ENCODE peak calls at places on chromosomes 13 and 19, in seven cellular contexts. M, I, N, W, R, U and G are unnamed samples.

GRCh38 chr19:4088065-4088679 is 21.5 kb upstream of the ZBTB7A start:
- DNase-seq in M (no peak), I (no peak), N (no peak), W (no peak), R (no peak), U (no peak), G (no peak)

GRCh38 chr13:80473695-80474094 is 132.8 kb upstream of the SPRY2 start:
- DNase-seq in M (no peak), I (no peak), N (no peak), W (no peak), R (no peak), U (peak), G (peak)

GRCh38 chr19:31351212-31352193 is 2.3 kb upstream of the TSHZ3 start:
- DNase-seq in M (no peak), I (no peak), N (no peak), W (no peak), R (peak), U (peak), G (peak)

GRCh38 chr13:99273128-99273527 is 14.9 kb upstream of the GPR18 start:
- DNase-seq in M (no peak), I (no peak), N (no peak), W (no peak), R (no peak), U (no peak), G (no peak)

GRCh38 chr19:55145241-55145640 is 3.8 kb downstream of the TNNT1 start:
- DNase-seq in M (no peak), I (no peak), N (no peak), W (no peak), R (no peak), U (no peak), G (no peak)

GRCh38 chr19:2982983-2983350 is 5.6 kb downstream of the TLE6 start:
- DNase-seq in M (no peak), I (peak), N (peak), W (peak), R (peak), U (peak), G (peak)

GRCh38 chr13:27172495-27172842 is 858 bp upstream of the USP12 start:
- DNase-seq in M (no peak), I (no peak), N (peak), W (peak), R (no peak), U (no peak), G (no peak)

GRCh38 chr19:57606931-57607330 is 7.1 kb upstream of the ZNF134 start:
- DNase-seq in M (no peak), I (no peak), N (no peak), W (no peak), R (no peak), U (no peak), G (no peak)

GRCh38 chr19:32558607-32559228 is 22.3 kb upstream of the PDCD5 start:
- DNase-seq in M (no peak), I (no peak), N (peak), W (no peak), R (no peak), U (no peak), G (no peak)

GRCh38 chr19:40872209-40872608 is 9.8 kb downstream of the CYP2A7 start:
- DNase-seq in M (no peak), I (no peak), N (no peak), W (no peak), R (no peak), U (no peak), G (no peak)

GRCh38 chr13:50081106-50081898 is 66.1 kb downstream of the KCNRG start:
- DNase-seq in M (peak), I (peak), N (peak), W (peak), R (peak), U (peak), G (peak)

GRCh38 chr13:91381371-91381770 is 17.1 kb upstream of the GPC5 start:
- DNase-seq in M (no peak), I (no peak), N (no peak), W (no peak), R (peak), U (peak), G (peak)

GRCh38 chr13:49627831-49628652 is at the start of gene ARL11:
- DNase-seq in M (peak), I (peak), N (peak), W (peak), R (no peak), U (no peak), G (no peak)